ENCODE peak calls at places on chromosome 18, in eight cellular contexts. H is IMR-90, Y is brain microvascular endothelial cell, P is H9, S is fibroblast of lung, A is mammary epithelial cell, F is aorta, D is pancreas. J is an unnamed sample.

GRCh38 chr18:55501594-55502345 is 86.2 kb downstream of the TCF4 start:
- DNase-seq in H (peak), Y (no peak), P (no peak), S (peak), A (peak), F (no peak), D (no peak), J (no peak)

GRCh38 chr18:39872566-39872965 is 2082.5 kb upstream of the PIK3C3 start:
- DNase-seq in H (no peak), Y (no peak), P (no peak), S (no peak), A (no peak), F (no peak), D (no peak), J (no peak)

GRCh38 chr18:49018961-49019445 is 68.2 kb upstream of the SMAD7 start:
- DNase-seq in H (no peak), Y (no peak), P (no peak), S (no peak), A (no peak), F (no peak), D (no peak), J (no peak)

GRCh38 chr18:267380-267687 is 513 bp downstream of the THOC1 start:
- DNase-seq in H (no peak), Y (peak), P (no peak), S (no peak), A (no peak), F (no peak), D (no peak), J (peak)

GRCh38 chr18:10240276-10240675 is 214.2 kb upstream of the APCDD1 start:
- DNase-seq in H (no peak), Y (no peak), P (no peak), S (no peak), A (no peak), F (no peak), D (no peak), J (no peak)

GRCh38 chr18:67525328-67526110 is 9.0 kb upstream of the DSEL start:
- DNase-seq in H (peak), Y (peak), P (no peak), S (peak), A (peak), F (no peak), D (peak), J (peak)

GRCh38 chr18:45777393-45777792 is 48.1 kb upstream of the SIGLEC15 start:
- DNase-seq in H (peak), Y (peak), P (no peak), S (peak), A (peak), F (no peak), D (no peak), J (no peak)

GRCh38 chr18:47968006-47968676 is 37.7 kb upstream of the SMAD2 start:
- DNase-seq in H (no peak), Y (peak), P (peak), S (no peak), A (no peak), F (no peak), D (no peak), J (no peak)

GRCh38 chr18:72675394-72675793 is 131.3 kb upstream of the CBLN2 start:
- DNase-seq in H (no peak), Y (no peak), P (peak), S (no peak), A (peak), F (no peak), D (no peak), J (no peak)

GRCh38 chr18:59502899-59503245 is 143.8 kb upstream of the LMAN1 start:
- DNase-seq in H (no peak), Y (no peak), P (no peak), S (no peak), A (no peak), F (no peak), D (no peak), J (no peak)

GRCh38 chr18:2653467-2653866 is 2.1 kb upstream of the SMCHD1 start:
- DNase-seq in H (no peak), Y (no peak), P (no peak), S (no peak), A (no peak), F (no peak), D (no peak), J (no peak)

GRCh38 chr18:74092922-74093321 is 54.7 kb downstream of the FBXO15 start:
- DNase-seq in H (no peak), Y (no peak), P (no peak), S (no peak), A (no peak), F (peak), D (no peak), J (no peak)

GRCh38 chr18:74251297-74252031 is 40.3 kb downstream of the CYB5A start:
- DNase-seq in H (peak), Y (peak), P (no peak), S (peak), A (no peak), F (no peak), D (no peak), J (no peak)

GRCh38 chr18:45046961-45047360 is 366.3 kb downstream of the SETBP1 start:
- DNase-seq in H (no peak), Y (no peak), P (no peak), S (no peak), A (no peak), F (no peak), D (no peak), J (no peak)

GRCh38 chr18:58045265-58046086 is 1.4 kb downstream of the NEDD4L start:
- DNase-seq in H (peak), Y (no peak), P (peak), S (no peak), A (peak), F (peak), D (peak), J (peak)
- H3K27ac ChIP-seq in H (peak), Y (no peak), P (no peak), S (no peak), A (peak), F (no peak), D (peak), J (peak)

DNA sequence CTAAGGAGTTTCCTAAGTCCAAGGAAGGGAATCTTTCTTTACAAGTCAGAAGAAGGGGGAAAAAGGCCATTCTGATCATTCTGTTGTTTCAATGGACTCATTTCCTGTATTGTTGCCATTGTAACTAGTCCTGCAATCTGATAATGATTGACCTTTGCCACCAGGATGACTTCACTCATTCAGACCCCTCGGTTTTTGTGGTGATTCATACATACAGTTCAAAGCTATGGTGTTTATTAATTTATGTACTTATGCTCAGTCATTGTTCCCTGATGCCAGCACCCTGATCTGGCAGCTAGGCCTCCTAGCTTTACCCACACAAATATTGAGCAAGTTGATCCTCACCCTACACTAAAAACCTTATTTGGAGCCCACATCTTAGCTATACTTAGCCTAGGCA is 57.6 kb upstream of the ZNF519 start:
- DNase-seq in H (no peak), Y (peak), P (no peak), S (peak), A (peak), F (no peak), D (no peak), J (no peak)
- H3K27ac ChIP-seq in H (no peak), Y (peak), P (no peak), S (no peak), A (no peak), F (no peak), D (no peak), J (no peak)

GRCh38 chr18:22112215-22112614 is 57.2 kb upstream of the GATA6 start:
- DNase-seq in H (no peak), Y (no peak), P (no peak), S (no peak), A (no peak), F (no peak), D (no peak), J (no peak)

GRCh38 chr18:22110482-22110924 is 58.9 kb upstream of the GATA6 start:
- DNase-seq in H (no peak), Y (no peak), P (no peak), S (no peak), A (no peak), F (no peak), D (no peak), J (no peak)

GRCh38 chr18:22115573-22115972 is 53.8 kb upstream of the GATA6 start:
- DNase-seq in H (no peak), Y (no peak), P (no peak), S (no peak), A (no peak), F (no peak), D (no peak), J (no peak)

GRCh38 chr18:22114526-22115321 is 54.7 kb upstream of the GATA6 start:
- DNase-seq in H (no peak), Y (no peak), P (no peak), S (no peak), A (no peak), F (no peak), D (no peak), J (no peak)

DNA sequence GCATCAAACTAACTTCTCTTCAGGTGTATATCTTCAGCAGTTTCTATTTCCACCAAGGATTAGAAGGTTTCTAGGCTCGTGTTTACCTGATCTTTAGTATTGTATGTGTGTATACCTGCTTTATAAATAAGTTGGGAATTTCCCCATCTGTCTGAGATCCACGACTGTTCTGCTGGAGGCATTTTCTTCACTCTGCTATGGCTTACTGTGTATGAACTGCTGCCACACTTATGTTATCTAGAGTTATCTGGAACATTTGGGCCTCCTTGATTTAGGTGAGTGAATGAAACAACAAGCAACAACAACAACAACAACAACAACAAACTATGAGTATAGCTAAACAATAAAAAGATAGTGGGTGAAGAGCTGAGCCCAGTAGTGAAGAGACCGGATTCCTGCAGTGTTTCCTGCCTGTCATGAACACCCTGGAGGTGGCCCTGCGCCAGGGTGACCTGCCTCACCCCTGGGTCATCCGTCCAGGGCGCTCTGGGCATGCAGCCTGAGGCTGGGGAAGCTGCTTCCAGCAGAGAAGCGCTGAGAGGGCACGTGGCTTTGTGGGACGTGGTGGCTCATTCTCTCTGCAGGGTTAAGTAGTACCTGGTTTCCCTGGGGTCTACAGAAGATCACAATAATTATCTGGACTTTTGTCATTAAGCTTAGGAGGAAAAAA is 56.1 kb upstream of the GATA6 start:
- DNase-seq in H (no peak), Y (no peak), P (no peak), S (no peak), A (no peak), F (no peak), D (no peak), J (no peak)
- H3K27ac ChIP-seq in H (no peak), Y (no peak), P (no peak), S (no peak), A (no peak), F (no peak), D (no peak), J (no peak)

DNA sequence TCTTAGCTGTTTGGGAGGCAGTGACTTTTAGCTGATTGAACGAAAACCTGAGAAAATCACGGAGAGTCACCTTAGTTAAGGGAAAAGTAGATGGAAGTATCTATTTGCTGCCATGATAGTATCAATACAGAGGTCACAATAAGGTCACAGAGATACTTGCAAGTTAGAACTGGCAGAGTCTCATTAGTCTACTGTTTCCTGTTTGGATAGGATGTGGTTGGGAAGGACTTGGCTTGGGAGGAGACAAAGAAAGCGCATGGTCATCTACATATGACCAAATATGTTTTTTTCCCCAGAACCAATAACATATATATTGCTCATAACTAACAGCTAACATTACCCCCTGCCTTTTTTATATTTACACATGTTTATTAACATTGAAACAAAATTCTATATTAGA is 78.4 kb upstream of the AQP4 start:
- DNase-seq in H (no peak), Y (no peak), P (no peak), S (no peak), A (peak), F (no peak), D (no peak), J (no peak)
- H3K27ac ChIP-seq in H (no peak), Y (no peak), P (no peak), S (no peak), A (no peak), F (no peak), D (no peak), J (no peak)

GRCh38 chr18:7878265-7879173 is 311.4 kb downstream of the PTPRM start:
- DNase-seq in H (no peak), Y (no peak), P (no peak), S (no peak), A (no peak), F (no peak), D (no peak), J (no peak)

GRCh38 chr18:7879717-7880116 is 312.6 kb downstream of the PTPRM start:
- DNase-seq in H (no peak), Y (no peak), P (no peak), S (no peak), A (no peak), F (no peak), D (no peak), J (no peak)

GRCh38 chr18:7876354-7876753 is 309.2 kb downstream of the PTPRM start:
- DNase-seq in H (no peak), Y (no peak), P (no peak), S (no peak), A (peak), F (no peak), D (no peak), J (no peak)

GRCh38 chr18:7873316-7873715 is 306.2 kb downstream of the PTPRM start:
- DNase-seq in H (no peak), Y (no peak), P (no peak), S (no peak), A (no peak), F (no peak), D (no peak), J (no peak)

DNA sequence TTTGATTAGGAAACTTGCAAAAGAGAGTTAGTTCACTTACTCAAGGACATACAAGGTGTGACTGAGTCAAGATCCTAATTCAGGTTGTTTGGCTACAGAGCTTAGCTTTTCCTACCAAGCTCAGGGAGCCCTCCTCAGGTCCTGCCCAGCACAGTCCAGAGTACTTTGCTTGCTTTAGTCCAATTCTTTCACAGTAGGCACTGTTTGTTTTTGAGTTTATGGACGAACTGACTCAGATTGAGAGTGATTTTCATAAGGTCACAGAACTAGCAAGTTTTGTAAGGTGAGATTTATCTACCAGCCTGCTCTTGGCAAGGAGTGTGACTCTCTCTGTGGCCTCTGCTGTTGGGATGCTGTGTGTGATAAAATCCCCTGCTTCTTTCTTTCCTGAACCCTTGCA is 310.5 kb downstream of the PTPRM start:
- DNase-seq in H (no peak), Y (no peak), P (no peak), S (no peak), A (peak), F (no peak), D (no peak), J (peak)
- H3K27ac ChIP-seq in H (no peak), Y (no peak), P (no peak), S (no peak), A (no peak), F (no peak), D (no peak), J (no peak)